ENCODE peak calls at places on chromosome 3, in ten cellular contexts. R, H, S, X, B, O, C, K, Y and E are unnamed samples.

GRCh38 chr3:131083190-131083863 is 56.6 kb downstream of the NEK11 start:
- DNase-seq in H (no peak), X (peak), B (peak), O (peak), C (no peak), Y (no peak), K (no peak), S (no peak), R (peak), E (no peak)

GRCh38 chr3:127997961-127998360 is 54.3 kb upstream of the SEC61A1 start:
- DNase-seq in O (no peak), H (no peak), X (no peak), R (no peak), K (no peak), Y (no peak), C (peak), S (no peak), B (no peak), E (peak)

GRCh38 chr3:126111126-126111551 is 27.2 kb upstream of the SLC41A3 start:
- DNase-seq in R (no peak), S (no peak), K (no peak), O (no peak), Y (no peak), C (peak), X (peak), H (no peak), B (no peak), E (peak)

GRCh38 chr3:123388811-123389210 is 60.1 kb downstream of the ADCY5 start:
- DNase-seq in S (no peak), Y (no peak), H (no peak), X (no peak), R (no peak), O (no peak), K (no peak), B (peak), C (no peak), E (no peak)

GRCh38 chr3:178318957-178319528 is 217.2 kb upstream of the KCNMB2 start:
- DNase-seq in S (no peak), C (no peak), Y (no peak), K (no peak), R (no peak), X (no peak), B (no peak), H (peak), O (no peak), E (no peak)

GRCh38 chr3:132785292-132785691 is 63.1 kb upstream of the NPHP3 start:
- DNase-seq in K (no peak), O (no peak), C (no peak), R (no peak), B (no peak), X (no peak), Y (no peak), H (peak), S (no peak), E (no peak)

GRCh38 chr3:195909294-195909644 is 918 bp upstream of the TNK2 start:
- DNase-seq in K (no peak), R (no peak), Y (no peak), C (no peak), O (no peak), S (no peak), H (peak), X (peak), B (no peak), E (no peak)

GRCh38 chr3:16136042-16136441 is 38.4 kb upstream of the GALNT15 start:
- DNase-seq in K (no peak), S (no peak), X (no peak), C (no peak), Y (no peak), O (no peak), R (no peak), H (peak), B (no peak), E (no peak)

GRCh38 chr3:197487911-197488391 is 67.8 kb downstream of the BDH1 start:
- DNase-seq in Y (peak), O (no peak), R (no peak), X (no peak), H (peak), S (peak), K (no peak), B (no peak), C (peak), E (peak)

GRCh38 chr3:40996827-40997710 is 202.2 kb upstream of the CTNNB1 start:
- DNase-seq in H (no peak), O (no peak), Y (no peak), C (no peak), K (no peak), R (no peak), B (no peak), X (no peak), S (no peak), E (no peak)

GRCh38 chr3:40992023-40992422 is 207.3 kb upstream of the CTNNB1 start:
- DNase-seq in R (no peak), H (no peak), C (peak), Y (no peak), O (no peak), X (no peak), S (no peak), K (no peak), B (no peak), E (peak)

GRCh38 chr3:40996382-40996781 is 202.9 kb upstream of the CTNNB1 start:
- DNase-seq in H (no peak), X (no peak), O (no peak), B (no peak), C (no peak), S (no peak), Y (no peak), R (no peak), K (no peak), E (no peak)

GRCh38 chr3:40995271-40995670 is 204.0 kb upstream of the CTNNB1 start:
- DNase-seq in H (no peak), O (no peak), X (no peak), S (no peak), C (no peak), Y (no peak), B (no peak), K (no peak), R (no peak), E (peak)

DNA sequence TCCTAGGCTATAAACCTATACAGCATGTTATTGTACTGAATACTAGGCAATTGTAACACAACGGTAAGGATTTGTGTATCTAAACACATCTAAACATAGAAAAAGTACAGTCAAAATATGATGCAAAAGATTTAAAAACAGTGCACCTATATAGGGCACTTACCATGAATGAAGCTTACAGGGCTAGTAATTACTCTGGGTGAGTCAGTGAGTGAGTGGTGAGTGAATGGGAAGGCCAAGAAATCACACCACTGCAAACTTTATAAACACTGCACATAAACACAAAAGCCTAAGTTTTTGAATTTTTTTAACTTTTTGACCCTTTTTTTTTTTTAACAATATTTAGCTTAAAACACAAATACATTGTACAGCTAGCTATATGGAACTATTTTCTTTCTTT is 204.7 kb upstream of the CTNNB1 start:
- DNase-seq in K (no peak), S (no peak), O (no peak), R (no peak), C (peak), H (no peak), Y (no peak), B (no peak), X (no peak), E (peak)
- H3K4me3 ChIP-seq in K (no peak), S (no peak), O (no peak), R (no peak), C (no peak), H (no peak), Y (no peak), B (no peak), X (no peak), E (no peak)

DNA sequence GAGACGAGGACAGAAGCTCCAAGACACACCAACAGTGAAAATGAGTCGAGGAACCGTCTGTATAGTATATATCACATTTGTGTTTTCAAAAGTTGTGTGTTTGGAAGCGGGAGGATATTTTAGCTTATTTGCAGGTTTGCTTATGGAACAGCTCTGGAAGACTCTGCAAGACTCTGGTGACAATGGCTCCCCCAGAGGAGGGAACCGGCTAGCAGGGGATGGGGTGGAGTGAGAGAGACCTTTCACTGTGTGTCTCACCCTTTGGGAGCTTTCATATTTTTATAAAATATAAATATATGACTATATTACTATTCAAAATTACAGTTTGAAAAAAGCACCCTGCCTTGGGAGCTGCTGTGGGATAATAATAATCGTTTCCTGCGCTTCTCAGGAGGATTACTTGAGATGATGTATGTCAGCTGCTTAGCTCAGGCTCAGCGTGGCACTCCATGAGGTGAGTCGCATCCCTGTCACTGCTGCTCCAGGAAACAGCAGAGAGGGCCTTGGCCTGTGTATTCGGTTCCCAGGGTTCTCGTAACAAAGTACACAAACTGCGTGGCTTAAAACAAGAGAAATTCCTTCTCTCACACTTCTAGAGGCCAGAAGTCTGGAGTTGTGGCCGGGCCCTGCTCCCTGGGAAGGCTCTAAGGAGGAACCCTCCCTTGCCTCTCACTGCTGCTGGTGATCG is 183.9 kb downstream of the FAM43A start:
- DNase-seq in H (peak), S (no peak), Y (no peak), O (no peak), C (peak), R (no peak), X (no peak), B (no peak), K (no peak), E (peak)
- TF ChIP-seq CTCF in H (no peak), S (no peak), Y (no peak), O (no peak), C (no peak), R (no peak), X (no peak), B (no peak), K (no peak), E (peak)

GRCh38 chr3:186922790-186923189 is 7.5 kb upstream of the ST6GAL1 start:
- DNase-seq in C (peak), O (no peak), S (no peak), R (no peak), B (no peak), K (no peak), X (no peak), Y (no peak), H (no peak), E (peak)

GRCh38 chr3:186923241-186923640 is 7.1 kb upstream of the ST6GAL1 start:
- DNase-seq in R (no peak), O (no peak), Y (no peak), K (no peak), H (no peak), B (no peak), S (no peak), C (peak), X (no peak), E (peak)

GRCh38 chr3:186920301-186920700 is 10.0 kb upstream of the ST6GAL1 start:
- DNase-seq in O (no peak), C (no peak), K (no peak), R (no peak), H (no peak), B (no peak), S (no peak), Y (no peak), X (no peak), E (no peak)

GRCh38 chr3:186922224-186922623 is 8.1 kb upstream of the ST6GAL1 start:
- DNase-seq in B (no peak), Y (no peak), K (no peak), R (no peak), C (no peak), S (no peak), H (no peak), X (no peak), O (no peak), E (no peak)

DNA sequence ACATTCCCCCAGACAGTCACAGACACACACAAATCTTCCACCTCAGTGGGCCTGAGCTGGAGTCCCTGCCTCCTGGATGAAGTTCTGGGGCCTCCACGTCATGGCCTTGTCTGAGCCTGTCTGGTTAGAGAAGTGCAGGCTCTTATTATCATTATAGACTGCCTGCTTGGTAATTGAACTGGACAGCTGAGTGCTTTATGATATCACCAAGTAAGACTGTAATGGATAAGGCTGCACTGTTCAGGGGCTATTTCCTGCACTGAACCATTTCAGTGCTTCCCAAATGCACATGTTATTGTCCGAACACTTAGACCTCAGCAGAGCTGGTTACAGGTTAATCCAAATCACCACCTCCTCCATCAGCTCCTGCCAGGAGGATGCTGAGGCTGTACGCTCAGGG is 8.7 kb upstream of the ST6GAL1 start:
- DNase-seq in C (no peak), R (no peak), S (no peak), Y (no peak), H (no peak), B (no peak), X (no peak), K (no peak), O (no peak), E (no peak)
- H3K4me3 ChIP-seq in C (no peak), R (no peak), S (no peak), Y (no peak), H (no peak), B (no peak), X (no peak), K (no peak), O (no peak), E (no peak)

DNA sequence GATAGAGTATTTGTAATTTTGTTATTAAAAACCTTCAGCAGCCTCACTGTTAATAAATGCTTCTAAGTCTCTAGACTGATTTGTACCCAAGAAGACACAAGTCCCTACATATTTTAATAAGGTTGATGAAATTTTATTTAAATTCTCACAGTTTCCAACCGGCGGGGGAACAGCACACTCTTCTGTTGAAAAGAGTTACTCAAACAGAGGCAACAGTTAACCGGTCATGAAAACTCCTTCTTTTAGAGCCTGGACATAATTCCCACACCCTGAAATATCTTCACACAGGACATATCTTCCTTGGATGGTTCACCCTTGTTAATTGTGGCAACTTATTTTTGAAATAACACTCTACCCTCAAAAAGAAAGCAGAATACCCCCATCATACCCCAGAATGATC is 278.8 kb downstream of the FOXP1 start:
- DNase-seq in C (peak), K (no peak), H (peak), B (no peak), O (peak), S (no peak), Y (no peak), X (peak), R (no peak), E (peak)
- TF ChIP-seq CTCF in C (peak), K (no peak), H (peak), B (peak), O (peak), S (peak), Y (peak), X (peak), R (no peak), E (peak)

GRCh38 chr3:45667569-45667967 is 21.6 kb upstream of the SACM1L start:
- DNase-seq in S (no peak), Y (no peak), C (no peak), K (no peak), B (no peak), X (no peak), O (no peak), H (no peak), R (no peak), E (no peak)

GRCh38 chr3:45660567-45660901 is 28.7 kb upstream of the SACM1L start:
- DNase-seq in H (no peak), S (no peak), R (no peak), Y (no peak), B (no peak), X (no peak), C (no peak), K (no peak), O (no peak), E (no peak)

GRCh38 chr3:45666729-45667440 is 22.3 kb upstream of the SACM1L start:
- DNase-seq in H (no peak), S (no peak), X (no peak), B (no peak), C (no peak), K (no peak), Y (no peak), R (no peak), O (no peak), E (peak)

GRCh38 chr3:45664558-45664957 is 24.6 kb upstream of the SACM1L start:
- DNase-seq in R (peak), B (no peak), H (peak), S (no peak), X (peak), O (no peak), Y (no peak), C (no peak), K (no peak), E (no peak)

GRCh38 chr3:45665101-45665572 is 24.1 kb upstream of the SACM1L start:
- DNase-seq in K (no peak), S (no peak), Y (no peak), H (peak), X (peak), O (peak), C (peak), B (no peak), R (no peak), E (peak)
- H3K4me3 ChIP-seq in K (no peak), S (no peak), Y (no peak), H (no peak), X (no peak), O (no peak), C (no peak), B (peak), R (no peak), E (no peak)